ENCODE peak calls at places on chromosomes 13 and 19, in six cellular contexts. One of them, this sample, is unnamed.
A peak's percentile ranks its signal among the peaks of the same experiment; 100 is the strongest.

GRCh38 chr19:1929051-1929742 is 11.8 kb upstream of the CSNK1G2 start:
- DNase-seq in T-cell: peak; percentile 76
- DNase-seq in psoas muscle: peak; percentile 83
- DNase-seq in GM10248: peak; percentile 91
- DNase-seq in NCI-H2081: peak; percentile 70
- DNase-seq in glutamatergic neuron: peak; percentile 91
- DNase-seq in this sample: peak; percentile 71

GRCh38 chr13:100644328-100644727 is 30.3 kb downstream of the TMTC4 start:
- DNase-seq in T-cell: no peak
- DNase-seq in psoas muscle: no peak
- DNase-seq in GM10248: no peak
- DNase-seq in NCI-H2081: peak; percentile 34
- DNase-seq in glutamatergic neuron: no peak
- DNase-seq in this sample: no peak

GRCh38 chr19:459724-460511 is 915 bp downstream of the SHC2 start:
- DNase-seq in T-cell: no peak
- DNase-seq in psoas muscle: peak; percentile 66
- DNase-seq in GM10248: no peak
- DNase-seq in NCI-H2081: peak; percentile 85
- DNase-seq in glutamatergic neuron: peak; percentile 92
- DNase-seq in this sample: no peak

GRCh38 chr19:4707956-4708650 is 15.5 kb downstream of the DPP9 start:
- DNase-seq in T-cell: no peak
- DNase-seq in psoas muscle: peak; percentile 66
- DNase-seq in GM10248: no peak
- DNase-seq in NCI-H2081: no peak
- DNase-seq in glutamatergic neuron: no peak
- DNase-seq in this sample: no peak

GRCh38 chr19:42420055-42420544 is 7.1 kb downstream of the LIPE start:
- DNase-seq in T-cell: peak; percentile 67
- DNase-seq in psoas muscle: no peak
- DNase-seq in GM10248: peak; percentile 87
- DNase-seq in NCI-H2081: no peak
- DNase-seq in glutamatergic neuron: peak; percentile 66
- DNase-seq in this sample: peak; percentile 74

GRCh38 chr13:65378943-65379519 is 1851.1 kb downstream of the PCDH9 start:
- DNase-seq in T-cell: no peak
- DNase-seq in psoas muscle: no peak
- DNase-seq in GM10248: no peak
- DNase-seq in NCI-H2081: peak; percentile 25
- DNase-seq in glutamatergic neuron: no peak
- DNase-seq in this sample: no peak

GRCh38 chr19:29807870-29808405 is 3.9 kb upstream of the CCNE1 start:
- DNase-seq in T-cell: no peak
- DNase-seq in psoas muscle: no peak
- DNase-seq in GM10248: no peak
- DNase-seq in NCI-H2081: no peak
- DNase-seq in glutamatergic neuron: no peak
- DNase-seq in this sample: no peak

GRCh38 chr19:30314056-30314804 is 58.0 kb upstream of the ZNF536 start:
- DNase-seq in T-cell: no peak
- DNase-seq in psoas muscle: no peak
- DNase-seq in GM10248: no peak
- DNase-seq in NCI-H2081: no peak
- DNase-seq in glutamatergic neuron: no peak
- DNase-seq in this sample: no peak

GRCh38 chr13:103497404-103497803 is 431.2 kb upstream of the SLC10A2 start:
- DNase-seq in T-cell: no peak
- DNase-seq in psoas muscle: no peak
- DNase-seq in GM10248: no peak
- DNase-seq in NCI-H2081: no peak
- DNase-seq in glutamatergic neuron: no peak
- DNase-seq in this sample: no peak

GRCh38 chr19:42411581-42412178 is 15.5 kb downstream of the LIPE start:
- DNase-seq in T-cell: no peak
- DNase-seq in psoas muscle: no peak
- DNase-seq in GM10248: no peak
- DNase-seq in NCI-H2081: no peak
- DNase-seq in glutamatergic neuron: no peak
- DNase-seq in this sample: no peak

GRCh38 chr13:21012841-21013681 is 48.3 kb downstream of the LATS2 start:
- DNase-seq in T-cell: no peak
- DNase-seq in psoas muscle: no peak
- DNase-seq in GM10248: no peak
- DNase-seq in NCI-H2081: no peak
- DNase-seq in glutamatergic neuron: no peak
- DNase-seq in this sample: no peak

GRCh38 chr19:18292810-18293641 is 11.6 kb upstream of the JUND start:
- DNase-seq in T-cell: no peak
- DNase-seq in psoas muscle: peak; percentile 85
- DNase-seq in GM10248: peak; percentile 53
- DNase-seq in NCI-H2081: peak; percentile 47
- DNase-seq in glutamatergic neuron: peak; percentile 65
- DNase-seq in this sample: peak; percentile 55

GRCh38 chr13:25733696-25734435 is 317.9 kb downstream of the SHISA2 start:
- DNase-seq in T-cell: no peak
- DNase-seq in psoas muscle: no peak
- DNase-seq in GM10248: no peak
- DNase-seq in NCI-H2081: no peak
- DNase-seq in glutamatergic neuron: no peak
- DNase-seq in this sample: no peak

GRCh38 chr19:5850743-5851293 is 431 bp downstream of the FUT3 start:
- DNase-seq in T-cell: no peak
- DNase-seq in psoas muscle: no peak
- DNase-seq in GM10248: no peak
- DNase-seq in NCI-H2081: no peak
- DNase-seq in glutamatergic neuron: no peak
- DNase-seq in this sample: no peak

This sample was measured in activated T-helper 2 cell treated with anti-CD3 and anti-CD28 coated beads, Interferon-gamma antibody, Interleukin-2, Interleukin-4, amounts not matched to agents 10 μg/mL and 5 μg/mL and 100 μg/mL, durations not matched to agents 14 hours and 24 hours and 36 hours.